ENCODE peak calls at places on chromosomes 16 and 17, in nine cellular contexts. J is AG09319, C is IMR-90, L is sigmoid colon, Q is ovary, N is HFF-Myc, D is cardiac fibroblast, R is breast epithelium, Z is lower leg skin. U is an unnamed sample.

GRCh38 chr17:82603981-82604448 is 44.2 kb downstream of the WDR45B start:
- DNase-seq in J (no peak), C (peak), L (peak), Q (no peak), N (no peak), D (peak), R (no peak), Z (no peak), U (no peak)

GRCh38 chr17:1087381-1088241 is 90.7 kb downstream of the TIMM22 start:
- DNase-seq in J (no peak), C (no peak), L (peak), Q (peak), N (no peak), D (no peak), R (peak), Z (no peak), U (peak)

GRCh38 chr17:57121308-57122042 is 36.4 kb downstream of the AKAP1 start:
- DNase-seq in J (no peak), C (peak), L (no peak), Q (peak), N (no peak), D (peak), R (no peak), Z (no peak), U (peak)

GRCh38 chr17:56979091-56979480 is 1.2 kb downstream of the SCPEP1 start:
- DNase-seq in J (no peak), C (no peak), L (no peak), Q (no peak), N (no peak), D (no peak), R (no peak), Z (no peak), U (no peak)

GRCh38 chr17:40327735-40328385 is 18.9 kb downstream of the RARA start:
- DNase-seq in J (no peak), C (no peak), L (peak), Q (peak), N (no peak), D (no peak), R (no peak), Z (no peak), U (no peak)

GRCh38 chr17:57466042-57466471 is 209.7 kb downstream of the MSI2 start:
- DNase-seq in J (no peak), C (no peak), L (no peak), Q (no peak), N (no peak), D (no peak), R (no peak), Z (no peak), U (no peak)

GRCh38 chr16:47644166-47644565 is 183.0 kb downstream of the PHKB start:
- DNase-seq in J (peak), C (peak), L (no peak), Q (no peak), N (peak), D (peak), R (no peak), Z (no peak), U (peak)

GRCh38 chr16:4787627-4788482 is at the start of gene SEPTIN12:
- DNase-seq in J (no peak), C (no peak), L (no peak), Q (no peak), N (no peak), D (no peak), R (no peak), Z (no peak), U (no peak)

GRCh38 chr17:34706029-34706428 is 126.6 kb downstream of the TMEM132E start:
- DNase-seq in J (no peak), C (peak), L (no peak), Q (no peak), N (no peak), D (peak), R (no peak), Z (peak), U (peak)

GRCh38 chr17:57210224-57210553 is 46.1 kb upstream of the MSI2 start:
- DNase-seq in J (no peak), C (no peak), L (no peak), Q (no peak), N (no peak), D (peak), R (no peak), Z (no peak), U (no peak)

GRCh38 chr17:12089809-12090384 is 69.2 kb downstream of the MAP2K4 start:
- DNase-seq in J (no peak), C (peak), L (no peak), Q (no peak), N (peak), D (peak), R (no peak), Z (no peak), U (no peak)

GRCh38 chr17:74873874-74874614 is 1.2 kb upstream of the FDXR start:
- DNase-seq in J (no peak), C (no peak), L (no peak), Q (no peak), N (no peak), D (no peak), R (no peak), Z (no peak), U (no peak)

GRCh38 chr16:23174622-23175021 is 7.9 kb upstream of the SCNN1G start:
- DNase-seq in J (no peak), C (peak), L (no peak), Q (no peak), N (no peak), D (peak), R (no peak), Z (peak), U (no peak)

GRCh38 chr16:674968-675883 is at the start of gene RHBDL1:
- DNase-seq in J (no peak), C (peak), L (no peak), Q (no peak), N (no peak), D (peak), R (no peak), Z (no peak), U (peak)

DNA sequence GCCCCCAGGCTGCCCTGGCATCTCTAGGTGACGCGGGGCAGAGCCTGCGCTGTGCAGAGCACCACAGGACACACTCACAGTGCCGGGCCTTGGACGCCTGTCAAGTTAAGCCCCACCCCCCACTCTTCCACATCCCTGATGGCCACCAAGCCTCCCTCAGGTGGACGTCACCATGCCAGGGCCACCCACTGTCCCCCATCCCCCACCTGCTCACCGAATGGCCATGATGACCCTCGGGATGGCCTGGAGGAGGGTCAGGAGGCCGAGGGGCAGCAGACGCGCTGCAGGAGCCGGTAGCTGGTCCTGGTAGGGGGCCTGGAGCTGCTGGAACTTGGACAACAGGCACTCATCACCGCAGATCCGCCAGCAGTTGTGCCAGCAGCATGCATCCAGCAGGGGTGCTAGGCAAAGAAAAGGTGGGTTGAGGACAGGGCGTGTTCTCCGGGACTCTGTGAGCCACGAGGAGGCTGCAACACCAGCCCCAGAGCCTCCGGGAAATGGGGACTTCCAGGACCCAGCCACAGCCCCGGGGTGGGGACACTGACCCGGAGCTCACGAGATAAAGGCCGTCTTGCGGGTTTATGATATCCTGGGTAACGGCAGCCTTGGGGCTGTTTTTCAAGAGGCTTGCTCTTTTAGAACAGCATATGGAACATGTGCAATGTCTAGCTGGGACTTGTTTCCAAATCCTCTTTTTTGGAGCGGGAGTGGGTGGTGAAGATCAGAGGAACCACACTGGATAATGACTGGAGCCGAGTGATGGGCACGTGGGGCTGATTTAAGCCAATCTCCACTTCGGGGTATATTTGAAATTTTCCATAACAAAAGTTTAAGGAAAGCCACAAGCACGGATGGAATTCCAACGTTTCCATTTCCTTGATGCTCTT is 11.4 kb downstream of the C16orf95 start:
- DNase-seq in J (peak), C (no peak), L (no peak), Q (no peak), N (peak), D (peak), R (no peak), Z (no peak), U (peak)
- TF ChIP-seq CTCF in J (peak), C (no peak), L (no peak), Q (no peak), N (peak), D (peak), R (no peak), Z (no peak), U (no peak)

GRCh38 chr16:75116081-75116910 is at the start of gene LDHD:
- DNase-seq in J (no peak), C (no peak), L (peak), Q (peak), N (no peak), D (peak), R (peak), Z (peak), U (peak)
- TF ChIP-seq CTCF in J (no peak), C (no peak), L (no peak), Q (peak), N (no peak), D (no peak), R (no peak), Z (no peak), U (no peak)

GRCh38 chr17:9644910-9645751 is at the start of gene USP43:
- DNase-seq in J (no peak), C (no peak), L (no peak), Q (no peak), N (no peak), D (no peak), R (peak), Z (peak), U (peak)
- TF ChIP-seq CTCF in J (no peak), C (no peak), L (no peak), Q (no peak), N (no peak), D (no peak), R (no peak), Z (no peak), U (no peak)

GRCh38 chr17:29571883-29572681 is 3.6 kb downstream of the TP53I13 start:
- DNase-seq in J (no peak), C (no peak), L (peak), Q (peak), N (no peak), D (no peak), R (peak), Z (peak), U (no peak)
- TF ChIP-seq CTCF in J (no peak), C (no peak), L (no peak), Q (no peak), N (no peak), D (no peak), R (no peak), Z (no peak), U (no peak)

GRCh38 chr16:48829361-48829760 is 219.4 kb upstream of the N4BP1 start:
- DNase-seq in J (no peak), C (no peak), L (no peak), Q (no peak), N (no peak), D (no peak), R (no peak), Z (peak), U (no peak)

GRCh38 chr16:48820379-48820778 is 210.4 kb upstream of the N4BP1 start:
- DNase-seq in J (no peak), C (no peak), L (no peak), Q (no peak), N (no peak), D (no peak), R (no peak), Z (no peak), U (no peak)

GRCh38 chr16:48829911-48830310 is 219.9 kb upstream of the N4BP1 start:
- DNase-seq in J (no peak), C (no peak), L (no peak), Q (no peak), N (no peak), D (no peak), R (no peak), Z (peak), U (no peak)

GRCh38 chr16:48824271-48824670 is 214.3 kb upstream of the N4BP1 start:
- DNase-seq in J (no peak), C (no peak), L (no peak), Q (no peak), N (no peak), D (no peak), R (no peak), Z (peak), U (no peak)
- TF ChIP-seq CTCF in J (no peak), C (no peak), L (no peak), Q (no peak), N (no peak), D (no peak), R (no peak), Z (no peak), U (no peak)

GRCh38 chr17:76176701-76177574 is 35.9 kb upstream of the FOXJ1 start:
- DNase-seq in J (no peak), C (no peak), L (no peak), Q (no peak), N (no peak), D (no peak), R (no peak), Z (no peak), U (no peak)
- TF ChIP-seq CTCF in J (no peak), C (no peak), L (no peak), Q (no peak), N (no peak), D (no peak), R (no peak), Z (no peak), U (no peak)

DNA sequence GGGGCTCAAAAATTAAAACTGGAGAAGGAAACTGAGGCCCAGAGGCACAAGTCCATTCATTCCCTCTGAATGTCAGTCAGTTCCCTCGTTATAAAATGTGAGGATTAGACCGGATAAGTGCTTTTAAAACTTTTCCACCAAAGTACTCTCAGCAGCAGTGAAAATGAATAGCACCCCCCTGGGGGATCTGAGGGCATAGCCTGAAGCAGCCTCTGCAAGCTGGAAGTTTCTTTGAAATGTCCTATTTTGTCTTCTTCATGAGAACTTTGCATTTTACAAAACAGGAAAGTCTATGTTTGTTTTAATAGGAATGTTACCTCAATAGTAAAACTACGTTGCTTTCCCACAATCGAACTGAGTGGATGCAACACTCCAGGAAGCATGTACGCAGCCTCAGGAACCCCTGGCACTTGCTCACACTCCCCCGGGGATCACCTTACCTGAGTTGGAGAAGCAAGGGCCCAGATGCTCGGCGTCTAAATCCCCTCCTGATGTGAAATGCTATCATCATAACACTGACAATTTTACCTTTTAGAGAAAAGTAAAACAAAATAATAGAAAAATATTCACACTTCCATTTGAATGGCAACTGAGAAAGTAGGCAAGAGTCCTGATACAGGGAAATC is 272.9 kb downstream of the CEP112 start:
- DNase-seq in J (no peak), C (no peak), L (no peak), Q (no peak), N (no peak), D (peak), R (no peak), Z (no peak), U (no peak)
- TF ChIP-seq CTCF in J (peak), C (no peak), L (no peak), Q (no peak), N (peak), D (peak), R (no peak), Z (no peak), U (no peak)

GRCh38 chr17:28940142-28940541 is 11.2 kb downstream of the PHF12 start:
- DNase-seq in J (no peak), C (no peak), L (no peak), Q (no peak), N (no peak), D (no peak), R (no peak), Z (no peak), U (no peak)

GRCh38 chr17:28940675-28941074 is 10.6 kb downstream of the PHF12 start:
- DNase-seq in J (no peak), C (no peak), L (no peak), Q (no peak), N (no peak), D (no peak), R (no peak), Z (no peak), U (no peak)

GRCh38 chr17:28935744-28936460 is 15.4 kb downstream of the PHF12 start:
- DNase-seq in J (no peak), C (no peak), L (no peak), Q (no peak), N (no peak), D (no peak), R (no peak), Z (no peak), U (no peak)

GRCh38 chr17:28938552-28938951 is 12.8 kb downstream of the PHF12 start:
- DNase-seq in J (no peak), C (no peak), L (no peak), Q (no peak), N (no peak), D (no peak), R (no peak), Z (no peak), U (no peak)

DNA sequence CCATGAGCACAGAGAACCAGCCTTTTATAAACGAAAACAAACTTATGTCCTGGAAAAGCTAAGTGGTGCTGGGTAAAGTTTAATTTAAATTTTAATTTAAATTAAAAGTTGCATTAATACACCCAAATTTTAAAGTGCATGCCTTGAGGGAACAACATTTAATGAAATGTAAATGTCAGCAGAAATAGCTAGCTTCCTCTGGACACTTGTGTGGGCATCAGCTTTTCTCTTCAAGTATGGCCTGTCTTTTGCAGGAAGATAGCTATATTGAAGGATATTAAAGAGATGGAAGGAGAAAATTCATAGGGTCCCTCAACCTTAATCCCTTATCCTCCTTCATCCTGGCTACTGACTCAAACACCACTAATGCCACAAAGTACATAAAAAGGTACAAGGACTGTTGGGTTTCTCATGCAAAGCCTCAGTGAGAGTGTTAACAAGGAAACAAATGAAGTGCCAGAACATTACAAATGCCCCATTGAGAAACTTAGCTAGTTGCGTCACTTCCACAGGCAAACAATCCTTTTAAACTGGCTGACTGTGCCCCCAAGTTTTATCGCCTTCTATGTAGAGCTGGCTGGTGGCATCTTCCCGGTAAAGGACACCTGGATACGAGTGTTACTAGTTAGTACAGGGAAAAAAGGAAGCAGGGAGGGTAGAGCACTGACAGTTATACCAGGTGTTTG is 14.1 kb downstream of the PHF12 start:
- DNase-seq in J (no peak), C (peak), L (no peak), Q (no peak), N (no peak), D (peak), R (no peak), Z (no peak), U (peak)
- TF ChIP-seq CTCF in J (no peak), C (no peak), L (no peak), Q (no peak), N (no peak), D (no peak), R (no peak), Z (no peak), U (no peak)

DNA sequence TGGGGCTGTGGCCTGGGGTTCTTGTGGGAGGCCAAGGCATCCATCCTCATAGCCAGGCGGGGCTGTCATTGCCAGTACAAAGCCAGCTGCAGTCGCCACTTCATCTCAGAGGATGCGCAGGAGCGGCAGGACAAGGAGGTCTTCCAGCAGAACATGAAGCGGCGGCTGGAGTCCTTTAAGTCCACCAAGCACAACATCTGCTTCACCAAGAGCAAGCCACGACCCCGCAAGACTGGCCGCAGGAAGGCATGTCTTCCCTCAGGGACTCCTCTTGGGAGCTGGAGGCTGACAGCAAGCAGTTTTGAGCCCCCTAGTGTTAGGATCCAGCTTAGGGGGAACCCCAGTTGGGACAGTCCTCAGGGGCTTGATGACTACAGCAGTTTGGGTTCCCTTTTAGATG is 15.1 kb upstream of the PLEKHG4 start:
- DNase-seq in J (no peak), C (no peak), L (peak), Q (peak), N (no peak), D (no peak), R (no peak), Z (no peak), U (no peak)
- TF ChIP-seq CTCF in J (no peak), C (no peak), L (no peak), Q (no peak), N (peak), D (peak), R (no peak), Z (no peak), U (no peak)

GRCh38 chr16:87542531-87543102 is 49.8 kb upstream of the ZCCHC14 start:
- DNase-seq in J (no peak), C (no peak), L (no peak), Q (no peak), N (no peak), D (no peak), R (no peak), Z (no peak), U (no peak)

GRCh38 chr16:87540072-87540976 is 47.5 kb upstream of the ZCCHC14 start:
- DNase-seq in J (no peak), C (no peak), L (no peak), Q (no peak), N (no peak), D (no peak), R (no peak), Z (no peak), U (no peak)

GRCh38 chr16:87541004-87541881 is 48.4 kb upstream of the ZCCHC14 start:
- DNase-seq in J (no peak), C (peak), L (no peak), Q (peak), N (no peak), D (peak), R (no peak), Z (no peak), U (no peak)

GRCh38 chr16:87541882-87542234 is 49.0 kb upstream of the ZCCHC14 start:
- DNase-seq in J (no peak), C (no peak), L (no peak), Q (no peak), N (no peak), D (peak), R (no peak), Z (no peak), U (no peak)

GRCh38 chr16:87543436-87544191 is 50.8 kb upstream of the ZCCHC14 start:
- DNase-seq in J (no peak), C (no peak), L (no peak), Q (no peak), N (no peak), D (peak), R (no peak), Z (no peak), U (no peak)
- TF ChIP-seq CTCF in J (peak), C (no peak), L (no peak), Q (no peak), N (no peak), D (peak), R (no peak), Z (no peak), U (no peak)

U was measured in Calu3.